ENCODE peak calls at places on chromosomes 5 and 9, in eight cellular contexts. One of them, this sample, is unnamed.

GRCh38 chr5:178281321-178281720 is 48.7 kb upstream of the PHYKPL start:
- DNase-seq in CD4-positive, CD25-positive, alpha-beta regulatory T cell: no peak
- DNase-seq in AG04450: no peak
- DNase-seq in ovary: no peak
- DNase-seq in left lung: no peak
- DNase-seq in IMR-90: no peak
- DNase-seq in lower leg skin: no peak
- DNase-seq in mesendoderm: no peak
- DNase-seq in this sample: no peak

GRCh38 chr9:116691607-116692006 is 4.5 kb downstream of the TRIM32 start:
- DNase-seq in mesendoderm: no peak
- DNase-seq in ovary: no peak
- DNase-seq in CD4-positive, CD25-positive, alpha-beta regulatory T cell: no peak
- DNase-seq in AG04450: no peak
- DNase-seq in IMR-90: no peak
- DNase-seq in lower leg skin: no peak
- DNase-seq in left lung: no peak
- DNase-seq in this sample: no peak

GRCh38 chr5:7884491-7885273 is 15.7 kb downstream of the MTRR start:
- DNase-seq in lower leg skin: no peak
- DNase-seq in ovary: no peak
- DNase-seq in IMR-90: no peak
- DNase-seq in mesendoderm: no peak
- DNase-seq in AG04450: no peak
- DNase-seq in left lung: peak
- DNase-seq in CD4-positive, CD25-positive, alpha-beta regulatory T cell: no peak
- DNase-seq in this sample: no peak

GRCh38 chr5:115414406-115415142 is 118.1 kb upstream of the CCDC112 start:
- DNase-seq in IMR-90: peak
- DNase-seq in AG04450: peak
- DNase-seq in mesendoderm: no peak
- DNase-seq in left lung: no peak
- DNase-seq in CD4-positive, CD25-positive, alpha-beta regulatory T cell: no peak
- DNase-seq in ovary: no peak
- DNase-seq in lower leg skin: no peak
- DNase-seq in this sample: no peak

GRCh38 chr5:130126748-130127147 is 222.5 kb downstream of the CHSY3 start:
- DNase-seq in lower leg skin: no peak
- DNase-seq in IMR-90: no peak
- DNase-seq in left lung: no peak
- DNase-seq in mesendoderm: no peak
- DNase-seq in CD4-positive, CD25-positive, alpha-beta regulatory T cell: no peak
- DNase-seq in ovary: no peak
- DNase-seq in AG04450: no peak
- DNase-seq in this sample: no peak

GRCh38 chr5:68423154-68423811 is 207.7 kb downstream of the PIK3R1 start:
- DNase-seq in mesendoderm: no peak
- DNase-seq in ovary: no peak
- DNase-seq in lower leg skin: no peak
- DNase-seq in left lung: no peak
- DNase-seq in IMR-90: no peak
- DNase-seq in AG04450: no peak
- DNase-seq in CD4-positive, CD25-positive, alpha-beta regulatory T cell: no peak
- DNase-seq in this sample: no peak

GRCh38 chr9:2824564-2824963 is 19.3 kb downstream of the PUM3 start:
- DNase-seq in lower leg skin: no peak
- DNase-seq in mesendoderm: peak
- DNase-seq in CD4-positive, CD25-positive, alpha-beta regulatory T cell: no peak
- DNase-seq in left lung: no peak
- DNase-seq in AG04450: no peak
- DNase-seq in IMR-90: no peak
- DNase-seq in ovary: no peak
- DNase-seq in this sample: no peak

GRCh38 chr9:107874591-107875374 is 385.2 kb upstream of the KLF4 start:
- DNase-seq in ovary: no peak
- DNase-seq in mesendoderm: no peak
- DNase-seq in AG04450: no peak
- DNase-seq in left lung: no peak
- DNase-seq in CD4-positive, CD25-positive, alpha-beta regulatory T cell: no peak
- DNase-seq in IMR-90: no peak
- DNase-seq in lower leg skin: no peak
- DNase-seq in this sample: no peak

GRCh38 chr5:128084228-128085167 is 932 bp downstream of the SLC12A2 start:
- DNase-seq in ovary: peak
- DNase-seq in CD4-positive, CD25-positive, alpha-beta regulatory T cell: peak
- DNase-seq in left lung: peak
- DNase-seq in IMR-90: peak
- DNase-seq in lower leg skin: peak
- DNase-seq in AG04450: no peak
- DNase-seq in mesendoderm: peak
- DNase-seq in this sample: no peak

GRCh38 chr9:87557996-87558395 is 60.3 kb downstream of the DAPK1 start:
- DNase-seq in IMR-90: no peak
- DNase-seq in lower leg skin: no peak
- DNase-seq in ovary: no peak
- DNase-seq in CD4-positive, CD25-positive, alpha-beta regulatory T cell: no peak
- DNase-seq in left lung: no peak
- DNase-seq in AG04450: no peak
- DNase-seq in mesendoderm: no peak
- DNase-seq in this sample: peak

GRCh38 chr9:19127881-19128719 is 808 bp upstream of the PLIN2 start:
- DNase-seq in CD4-positive, CD25-positive, alpha-beta regulatory T cell: peak
- DNase-seq in IMR-90: no peak
- DNase-seq in lower leg skin: peak
- DNase-seq in AG04450: no peak
- DNase-seq in mesendoderm: peak
- DNase-seq in left lung: peak
- DNase-seq in ovary: peak
- DNase-seq in this sample: no peak

GRCh38 chr9:126439402-126439765 is 112.8 kb downstream of the MVB12B start:
- DNase-seq in mesendoderm: no peak
- DNase-seq in lower leg skin: peak
- DNase-seq in AG04450: peak
- DNase-seq in ovary: no peak
- DNase-seq in left lung: no peak
- DNase-seq in CD4-positive, CD25-positive, alpha-beta regulatory T cell: no peak
- DNase-seq in IMR-90: peak
- DNase-seq in this sample: no peak

GRCh38 chr9:34891386-34891785 is 66.7 kb upstream of the PHF24 start:
- DNase-seq in mesendoderm: no peak
- DNase-seq in left lung: no peak
- DNase-seq in lower leg skin: no peak
- DNase-seq in CD4-positive, CD25-positive, alpha-beta regulatory T cell: no peak
- DNase-seq in ovary: no peak
- DNase-seq in IMR-90: no peak
- DNase-seq in AG04450: no peak
- DNase-seq in this sample: no peak

GRCh38 chr9:92986175-92987110 is 39.1 kb downstream of the FGD3 start:
- DNase-seq in AG04450: no peak
- DNase-seq in lower leg skin: peak
- DNase-seq in ovary: no peak
- DNase-seq in left lung: no peak
- DNase-seq in CD4-positive, CD25-positive, alpha-beta regulatory T cell: peak
- DNase-seq in mesendoderm: peak
- DNase-seq in IMR-90: no peak
- DNase-seq in this sample: no peak

GRCh38 chr9:8604201-8604600 is 804.6 kb upstream of the DMAC1 start:
- DNase-seq in IMR-90: no peak
- DNase-seq in mesendoderm: no peak
- DNase-seq in CD4-positive, CD25-positive, alpha-beta regulatory T cell: no peak
- DNase-seq in AG04450: no peak
- DNase-seq in lower leg skin: no peak
- DNase-seq in left lung: no peak
- DNase-seq in ovary: no peak
- DNase-seq in this sample: no peak

GRCh38 chr5:15260347-15261278 is 239.4 kb upstream of the FBXL7 start:
- DNase-seq in left lung: no peak
- DNase-seq in IMR-90: peak
- DNase-seq in lower leg skin: no peak
- DNase-seq in ovary: no peak
- DNase-seq in AG04450: no peak
- DNase-seq in mesendoderm: no peak
- DNase-seq in CD4-positive, CD25-positive, alpha-beta regulatory T cell: no peak
- DNase-seq in this sample: no peak

GRCh38 chr5:151618907-151619306 is 27.8 kb upstream of the FAT2 start:
- DNase-seq in CD4-positive, CD25-positive, alpha-beta regulatory T cell: no peak
- DNase-seq in AG04450: no peak
- DNase-seq in mesendoderm: peak
- DNase-seq in ovary: no peak
- DNase-seq in left lung: no peak
- DNase-seq in lower leg skin: no peak
- DNase-seq in IMR-90: no peak
- DNase-seq in this sample: no peak

GRCh38 chr5:43973318-43973717 is 370.3 kb downstream of the NNT start:
- DNase-seq in left lung: no peak
- DNase-seq in mesendoderm: no peak
- DNase-seq in ovary: no peak
- DNase-seq in AG04450: no peak
- DNase-seq in CD4-positive, CD25-positive, alpha-beta regulatory T cell: no peak
- DNase-seq in lower leg skin: no peak
- DNase-seq in IMR-90: peak
- DNase-seq in this sample: no peak

GRCh38 chr9:25678147-25678666 is at the start of gene TUSC1:
- DNase-seq in ovary: peak
- DNase-seq in mesendoderm: peak
- DNase-seq in lower leg skin: peak
- DNase-seq in AG04450: no peak
- DNase-seq in CD4-positive, CD25-positive, alpha-beta regulatory T cell: no peak
- DNase-seq in left lung: peak
- DNase-seq in IMR-90: peak
- DNase-seq in this sample: peak

GRCh38 chr9:127912882-127913281 is 4.0 kb downstream of the ST6GALNAC4 start:
- DNase-seq in CD4-positive, CD25-positive, alpha-beta regulatory T cell: no peak
- DNase-seq in mesendoderm: no peak
- DNase-seq in lower leg skin: no peak
- DNase-seq in ovary: no peak
- DNase-seq in AG04450: no peak
- DNase-seq in left lung: peak
- DNase-seq in IMR-90: no peak
- DNase-seq in this sample: no peak
- H3K4me3 ChIP-seq in CD4-positive, CD25-positive, alpha-beta regulatory T cell: no peak
- H3K4me3 ChIP-seq in mesendoderm: no peak
- H3K4me3 ChIP-seq in lower leg skin: no peak
- H3K4me3 ChIP-seq in ovary: no peak
- H3K4me3 ChIP-seq in AG04450: no peak
- H3K4me3 ChIP-seq in left lung: no peak
- H3K4me3 ChIP-seq in IMR-90: no peak
- H3K4me3 ChIP-seq in this sample: no peak

DNA sequence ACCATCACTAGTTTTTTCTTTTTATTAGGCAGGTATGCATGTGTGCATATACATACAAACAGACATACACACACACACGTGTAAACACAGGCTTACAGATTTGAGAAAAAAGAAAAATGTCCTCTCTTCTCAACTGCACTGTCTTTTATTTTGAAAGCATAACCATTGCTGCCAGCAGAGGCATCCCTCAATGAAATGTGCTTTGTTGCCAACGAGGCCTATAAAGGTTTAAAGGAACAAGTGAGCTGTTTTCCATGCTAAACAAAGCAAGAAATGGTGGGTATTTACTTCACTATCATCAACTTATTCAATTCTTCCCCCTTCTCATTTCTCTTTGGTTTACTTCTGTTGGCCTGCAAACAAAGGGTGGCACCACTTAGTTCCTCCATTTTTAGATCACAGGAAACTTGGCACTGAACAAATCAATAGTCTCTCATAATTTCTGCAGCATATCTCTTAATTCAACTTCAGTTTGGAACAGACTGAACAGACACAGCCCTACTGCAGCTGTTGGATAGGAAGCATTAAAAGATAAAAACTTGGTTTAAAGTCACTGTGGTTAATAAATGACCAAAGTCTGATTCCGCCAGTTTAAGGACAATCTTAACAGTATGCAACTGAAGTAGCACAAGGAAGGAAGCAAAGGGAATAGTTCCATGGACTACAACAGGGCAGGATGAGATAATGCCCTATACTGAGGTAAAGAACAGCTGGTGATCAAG is 21.8 kb downstream of the TTC33 start:
- DNase-seq in CD4-positive, CD25-positive, alpha-beta regulatory T cell: no peak
- DNase-seq in IMR-90: no peak
- DNase-seq in ovary: no peak
- DNase-seq in AG04450: no peak
- DNase-seq in lower leg skin: no peak
- DNase-seq in left lung: no peak
- DNase-seq in mesendoderm: no peak
- DNase-seq in this sample: no peak
- H3K4me3 ChIP-seq in CD4-positive, CD25-positive, alpha-beta regulatory T cell: no peak
- H3K4me3 ChIP-seq in IMR-90: no peak
- H3K4me3 ChIP-seq in ovary: no peak
- H3K4me3 ChIP-seq in AG04450: no peak
- H3K4me3 ChIP-seq in lower leg skin: no peak
- H3K4me3 ChIP-seq in left lung: no peak
- H3K4me3 ChIP-seq in mesendoderm: no peak
- H3K4me3 ChIP-seq in this sample: no peak

GRCh38 chr9:95029720-95030119 is 287.8 kb downstream of the FANCC start:
- DNase-seq in mesendoderm: no peak
- DNase-seq in ovary: no peak
- DNase-seq in CD4-positive, CD25-positive, alpha-beta regulatory T cell: no peak
- DNase-seq in left lung: no peak
- DNase-seq in lower leg skin: no peak
- DNase-seq in IMR-90: no peak
- DNase-seq in AG04450: no peak
- DNase-seq in this sample: no peak

GRCh38 chr9:95032580-95033298 is 284.8 kb downstream of the FANCC start:
- DNase-seq in IMR-90: no peak
- DNase-seq in mesendoderm: no peak
- DNase-seq in AG04450: no peak
- DNase-seq in CD4-positive, CD25-positive, alpha-beta regulatory T cell: no peak
- DNase-seq in left lung: no peak
- DNase-seq in ovary: no peak
- DNase-seq in lower leg skin: no peak
- DNase-seq in this sample: no peak

GRCh38 chr9:95030344-95030743 is 287.2 kb downstream of the FANCC start:
- DNase-seq in mesendoderm: no peak
- DNase-seq in IMR-90: no peak
- DNase-seq in ovary: no peak
- DNase-seq in CD4-positive, CD25-positive, alpha-beta regulatory T cell: no peak
- DNase-seq in left lung: no peak
- DNase-seq in AG04450: no peak
- DNase-seq in lower leg skin: no peak
- DNase-seq in this sample: no peak

GRCh38 chr9:95031711-95032461 is 285.6 kb downstream of the FANCC start:
- DNase-seq in ovary: no peak
- DNase-seq in lower leg skin: no peak
- DNase-seq in mesendoderm: no peak
- DNase-seq in CD4-positive, CD25-positive, alpha-beta regulatory T cell: no peak
- DNase-seq in IMR-90: no peak
- DNase-seq in left lung: peak
- DNase-seq in AG04450: no peak
- DNase-seq in this sample: no peak

GRCh38 chr9:95030920-95031662 is 286.4 kb downstream of the FANCC start:
- DNase-seq in IMR-90: no peak
- DNase-seq in left lung: no peak
- DNase-seq in ovary: no peak
- DNase-seq in CD4-positive, CD25-positive, alpha-beta regulatory T cell: no peak
- DNase-seq in lower leg skin: no peak
- DNase-seq in AG04450: no peak
- DNase-seq in mesendoderm: no peak
- DNase-seq in this sample: no peak
- H3K4me3 ChIP-seq in IMR-90: no peak
- H3K4me3 ChIP-seq in left lung: no peak
- H3K4me3 ChIP-seq in ovary: no peak
- H3K4me3 ChIP-seq in CD4-positive, CD25-positive, alpha-beta regulatory T cell: no peak
- H3K4me3 ChIP-seq in lower leg skin: no peak
- H3K4me3 ChIP-seq in AG04450: no peak
- H3K4me3 ChIP-seq in mesendoderm: no peak
- H3K4me3 ChIP-seq in this sample: no peak

GRCh38 chr9:129166962-129167557 is 11.0 kb downstream of the IER5L start:
- DNase-seq in CD4-positive, CD25-positive, alpha-beta regulatory T cell: no peak
- DNase-seq in left lung: peak
- DNase-seq in IMR-90: peak
- DNase-seq in lower leg skin: peak
- DNase-seq in mesendoderm: peak
- DNase-seq in ovary: peak
- DNase-seq in AG04450: no peak
- DNase-seq in this sample: peak
- H3K4me3 ChIP-seq in CD4-positive, CD25-positive, alpha-beta regulatory T cell: peak
- H3K4me3 ChIP-seq in left lung: peak
- H3K4me3 ChIP-seq in IMR-90: peak
- H3K4me3 ChIP-seq in lower leg skin: no peak
- H3K4me3 ChIP-seq in mesendoderm: no peak
- H3K4me3 ChIP-seq in ovary: no peak
- H3K4me3 ChIP-seq in AG04450: peak
- H3K4me3 ChIP-seq in this sample: no peak